ENCODE peak calls at places on chromosomes 13 and 19, in four cellular contexts. One of them, this sample, is unnamed.

GRCh38 chr19:30402790-30403189 is 30.6 kb downstream of the ZNF536 start:
- DNase-seq in IMR-90: no peak
- DNase-seq in K562: no peak
- DNase-seq in SK-N-SH: no peak
- DNase-seq in this sample: no peak

GRCh38 chr13:44191504-44192171 is 182.0 kb upstream of the SERP2 start:
- DNase-seq in IMR-90: peak; percentile 70
- DNase-seq in K562: peak; percentile 31
- DNase-seq in SK-N-SH: peak; percentile 58
- DNase-seq in this sample: no peak

GRCh38 chr13:99477493-99477892 is 23.8 kb upstream of the TM9SF2 start:
- DNase-seq in IMR-90: no peak
- DNase-seq in K562: no peak
- DNase-seq in SK-N-SH: no peak
- DNase-seq in this sample: no peak

GRCh38 chr19:45547211-45547770 is 37.3 kb downstream of the OPA3 start:
- DNase-seq in IMR-90: no peak
- DNase-seq in K562: no peak
- DNase-seq in SK-N-SH: no peak
- DNase-seq in this sample: no peak

GRCh38 chr13:46168341-46168740 is 13.6 kb downstream of the LCP1 start:
- DNase-seq in IMR-90: no peak
- DNase-seq in K562: no peak
- DNase-seq in SK-N-SH: no peak
- DNase-seq in this sample: no peak

GRCh38 chr19:33234092-33234491 is 8.4 kb upstream of the SLC7A10 start:
- DNase-seq in IMR-90: no peak
- DNase-seq in K562: no peak
- DNase-seq in SK-N-SH: no peak
- DNase-seq in this sample: no peak

GRCh38 chr13:32267836-32268439 is 47.2 kb downstream of the ZAR1L start:
- DNase-seq in IMR-90: no peak
- DNase-seq in K562: peak; percentile 8
- DNase-seq in SK-N-SH: no peak
- DNase-seq in this sample: no peak

GRCh38 chr19:47713046-47714021 is at the start of gene EHD2:
- DNase-seq in IMR-90: peak; percentile 76
- DNase-seq in K562: peak; percentile 97
- DNase-seq in SK-N-SH: peak; percentile 88
- DNase-seq in this sample: peak; percentile 69

GRCh38 chr13:48126944-48127814 is 32.3 kb upstream of the MED4 start:
- DNase-seq in IMR-90: peak; percentile 60
- DNase-seq in K562: peak; percentile 50
- DNase-seq in SK-N-SH: peak; percentile 67
- DNase-seq in this sample: peak; percentile 57

GRCh38 chr13:52053460-52053859 is 29.0 kb downstream of the UTP14C start:
- DNase-seq in IMR-90: no peak
- DNase-seq in K562: no peak
- DNase-seq in SK-N-SH: peak; percentile 22
- DNase-seq in this sample: no peak

GRCh38 chr13:24684600-24684998 is 4.4 kb downstream of the ATP12A start:
- DNase-seq in IMR-90: no peak
- DNase-seq in K562: no peak
- DNase-seq in SK-N-SH: no peak
- DNase-seq in this sample: no peak

GRCh38 chr19:46303702-46304397 is 7.0 kb downstream of the HIF3A start:
- DNase-seq in IMR-90: no peak
- DNase-seq in K562: peak; percentile 90
- DNase-seq in SK-N-SH: peak; percentile 82
- DNase-seq in this sample: peak; percentile 40

GRCh38 chr13:109862627-109863026 is 76.2 kb upstream of the IRS2 start:
- DNase-seq in IMR-90: peak; percentile 80
- DNase-seq in K562: no peak
- DNase-seq in SK-N-SH: no peak
- DNase-seq in this sample: no peak

GRCh38 chr13:102295316-102296048 is 106.4 kb downstream of the FGF14 start:
- DNase-seq in IMR-90: peak; percentile 79
- DNase-seq in K562: no peak
- DNase-seq in SK-N-SH: no peak
- DNase-seq in this sample: no peak

GRCh38 chr19:4152241-4152998 is 1.0 kb upstream of the CREB3L3 start:
- DNase-seq in IMR-90: no peak
- DNase-seq in K562: no peak
- DNase-seq in SK-N-SH: peak; percentile 19
- DNase-seq in this sample: no peak

GRCh38 chr13:32586022-32586900 is at the start of gene PDS5B:
- DNase-seq in IMR-90: peak; percentile 92
- DNase-seq in K562: peak; percentile 88
- DNase-seq in SK-N-SH: peak; percentile 98
- DNase-seq in this sample: peak; percentile 62

GRCh38 chr19:18377026-18377425 is 8.9 kb upstream of the GDF15 start:
- DNase-seq in IMR-90: no peak
- DNase-seq in K562: no peak
- DNase-seq in SK-N-SH: no peak
- DNase-seq in this sample: no peak

GRCh38 chr19:33397536-33398360 is 24.2 kb downstream of the CEBPG start:
- DNase-seq in IMR-90: no peak
- DNase-seq in K562: peak; percentile 65
- DNase-seq in SK-N-SH: peak; percentile 68
- DNase-seq in this sample: no peak

GRCh38 chr19:35419046-35419445 is 29.0 kb upstream of the FFAR2 start:
- DNase-seq in IMR-90: no peak
- DNase-seq in K562: no peak
- DNase-seq in SK-N-SH: no peak
- DNase-seq in this sample: no peak

GRCh38 chr13:52851153-52851962 is 2.9 kb upstream of the PCDH8 start:
- DNase-seq in IMR-90: no peak
- DNase-seq in K562: no peak
- DNase-seq in SK-N-SH: peak; percentile 68
- DNase-seq in this sample: no peak

GRCh38 chr19:45630463-45630862 is 8.7 kb downstream of the EML2 start:
- DNase-seq in IMR-90: peak; percentile 96
- DNase-seq in K562: no peak
- DNase-seq in SK-N-SH: peak; percentile 3
- DNase-seq in this sample: peak; percentile 84

GRCh38 chr19:19460761-19461265 is 54.5 kb downstream of the TSSK6 start:
- DNase-seq in IMR-90: peak; percentile 30
- DNase-seq in K562: no peak
- DNase-seq in SK-N-SH: peak; percentile 72
- DNase-seq in this sample: no peak

GRCh38 chr13:50222569-50223332 is 207.5 kb downstream of the KCNRG start:
- DNase-seq in IMR-90: peak; percentile 68
- DNase-seq in K562: no peak
- DNase-seq in SK-N-SH: no peak
- DNase-seq in this sample: no peak

GRCh38 chr19:10037809-10038208 is 24.5 kb downstream of the RDH8 start:
- DNase-seq in IMR-90: no peak
- DNase-seq in K562: no peak
- DNase-seq in SK-N-SH: no peak
- DNase-seq in this sample: no peak

GRCh38 chr13:75792526-75793187 is 156.5 kb downstream of the LMO7 start:
- DNase-seq in IMR-90: peak; percentile 56
- DNase-seq in K562: no peak
- DNase-seq in SK-N-SH: no peak
- DNase-seq in this sample: peak; percentile 67

GRCh38 chr13:70088926-70089325 is 18.7 kb upstream of the ATXN8OS start:
- DNase-seq in IMR-90: no peak
- DNase-seq in K562: no peak
- DNase-seq in SK-N-SH: no peak
- DNase-seq in this sample: no peak

GRCh38 chr19:32829345-32829896 is 40.1 kb downstream of the SLC7A9 start:
- DNase-seq in IMR-90: no peak
- DNase-seq in K562: no peak
- DNase-seq in SK-N-SH: no peak
- DNase-seq in this sample: no peak

GRCh38 chr13:51958217-51958547 is 53.1 kb downstream of the ATP7B start:
- DNase-seq in IMR-90: no peak
- DNase-seq in K562: no peak
- DNase-seq in SK-N-SH: no peak
- DNase-seq in this sample: no peak

GRCh38 chr13:72284791-72285190 is 417.8 kb upstream of the DACH1 start:
- DNase-seq in IMR-90: no peak
- DNase-seq in K562: no peak
- DNase-seq in SK-N-SH: no peak
- DNase-seq in this sample: no peak

GRCh38 chr13:22316494-22317025 is 645.7 kb downstream of the FGF9 start:
- DNase-seq in IMR-90: no peak
- DNase-seq in K562: no peak
- DNase-seq in SK-N-SH: no peak
- DNase-seq in this sample: no peak

GRCh38 chr19:2426661-2427322 is 594 bp downstream of the TIMM13 start:
- DNase-seq in IMR-90: peak; percentile 14
- DNase-seq in K562: peak; percentile 88
- DNase-seq in SK-N-SH: peak; percentile 94
- DNase-seq in this sample: peak; percentile 39
- TF ChIP-seq RAD21 in IMR-90: no peak
- TF ChIP-seq RAD21 in K562: no peak
- TF ChIP-seq RAD21 in SK-N-SH: no peak
- TF ChIP-seq RAD21 in this sample: no peak

GRCh38 chr19:7732045-7732444 is at the start of gene CLEC4G:
- DNase-seq in IMR-90: no peak
- DNase-seq in K562: no peak
- DNase-seq in SK-N-SH: no peak
- DNase-seq in this sample: no peak

GRCh38 chr19:7736148-7736547 is 4.2 kb upstream of the CLEC4G start:
- DNase-seq in IMR-90: no peak
- DNase-seq in K562: no peak
- DNase-seq in SK-N-SH: no peak
- DNase-seq in this sample: no peak

GRCh38 chr19:7737215-7737614 is 5.3 kb upstream of the CLEC4G start:
- DNase-seq in IMR-90: no peak
- DNase-seq in K562: no peak
- DNase-seq in SK-N-SH: no peak
- DNase-seq in this sample: no peak

GRCh38 chr19:7733376-7733775 is 1.5 kb upstream of the CLEC4G start:
- DNase-seq in IMR-90: no peak
- DNase-seq in K562: no peak
- DNase-seq in SK-N-SH: no peak
- DNase-seq in this sample: no peak

DNA sequence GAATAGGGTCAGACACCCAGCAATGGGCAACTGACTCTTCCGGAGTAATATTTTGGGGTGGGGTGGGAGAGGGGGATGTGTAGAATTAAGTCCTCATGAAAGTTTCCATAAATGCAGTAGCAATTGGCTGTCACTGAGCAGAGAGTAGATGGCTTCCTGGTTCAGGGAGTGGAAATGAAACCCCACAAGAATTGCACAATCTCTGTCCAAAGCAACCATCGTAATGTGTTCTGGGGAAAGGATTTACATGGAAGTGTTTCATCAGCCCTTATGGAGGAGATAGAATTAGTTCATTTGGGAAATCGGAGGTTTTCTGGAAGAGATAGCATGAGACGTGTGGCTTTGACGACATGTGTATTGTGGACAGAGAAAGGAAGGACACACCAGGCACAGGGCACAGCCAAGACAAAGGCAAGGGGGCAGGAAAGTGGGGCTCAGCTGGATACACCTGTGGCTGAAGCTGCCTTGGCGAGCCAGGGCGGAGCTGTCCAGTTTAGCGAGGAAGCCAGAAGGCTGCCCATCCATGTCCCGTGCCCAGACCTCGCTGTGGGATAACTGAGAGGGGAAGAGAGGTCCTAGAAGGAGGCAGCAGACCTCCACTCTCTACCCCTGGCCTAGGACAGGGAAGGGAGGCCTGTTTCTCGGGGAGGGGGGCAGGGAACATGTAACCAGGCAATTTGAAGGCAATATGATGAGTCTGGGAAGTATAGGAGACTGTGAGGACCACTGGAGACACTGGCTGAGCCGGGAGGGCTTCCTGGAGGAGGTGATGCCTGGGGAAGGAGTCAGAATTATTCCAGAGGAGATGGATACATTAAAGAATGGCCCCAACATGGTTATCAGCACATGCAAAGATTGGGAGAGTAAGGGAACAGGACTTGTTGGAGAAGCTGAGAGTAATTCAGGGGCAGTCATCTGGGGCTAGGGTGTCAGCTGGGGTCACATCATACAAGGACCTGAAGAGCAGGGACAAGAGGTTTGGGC is 2.6 kb upstream of the CLEC4G start:
- DNase-seq in IMR-90: no peak
- DNase-seq in K562: no peak
- DNase-seq in SK-N-SH: no peak
- DNase-seq in this sample: no peak
- TF ChIP-seq RAD21 in IMR-90: no peak
- TF ChIP-seq RAD21 in K562: no peak
- TF ChIP-seq RAD21 in SK-N-SH: no peak
- TF ChIP-seq RAD21 in this sample: no peak

DNA sequence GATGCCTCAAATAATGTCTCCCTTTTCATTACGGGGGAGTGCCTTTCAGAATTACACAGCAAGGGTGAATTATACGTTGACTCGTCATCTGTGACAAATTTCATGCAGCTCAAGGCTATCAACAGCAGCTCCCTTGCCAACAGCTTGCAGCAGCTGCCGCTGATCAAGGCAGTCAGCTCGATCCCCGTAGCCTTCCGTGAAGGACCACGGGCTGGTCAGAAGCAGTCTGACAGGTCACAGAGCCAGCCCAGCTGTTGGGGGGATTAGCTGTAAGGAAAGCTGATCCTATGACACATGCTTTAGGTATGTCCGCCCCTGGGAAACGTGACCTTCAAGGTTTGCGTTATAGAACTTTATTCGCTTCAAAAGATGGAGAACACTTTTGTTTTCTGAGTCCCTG is 62.8 kb upstream of the USP29 start:
- DNase-seq in IMR-90: peak; percentile 11
- DNase-seq in K562: no peak
- DNase-seq in SK-N-SH: no peak
- DNase-seq in this sample: no peak
- TF ChIP-seq RAD21 in IMR-90: no peak
- TF ChIP-seq RAD21 in K562: no peak
- TF ChIP-seq RAD21 in SK-N-SH: no peak
- TF ChIP-seq RAD21 in this sample: no peak

GRCh38 chr19:51365211-51366049 is 758 bp downstream of the ETFB start:
- DNase-seq in IMR-90: peak; percentile 53
- DNase-seq in K562: peak; percentile 49
- DNase-seq in SK-N-SH: no peak
- DNase-seq in this sample: peak; percentile 63

GRCh38 chr19:51367565-51368365 is 1.0 kb downstream of the CLDND2 start:
- DNase-seq in IMR-90: peak; percentile 98
- DNase-seq in K562: peak; percentile 96
- DNase-seq in SK-N-SH: peak; percentile 98
- DNase-seq in this sample: peak; percentile 93

GRCh38 chr19:51366050-51366998 is at the start of gene ETFB:
- DNase-seq in IMR-90: peak; percentile 96
- DNase-seq in K562: peak; percentile 96
- DNase-seq in SK-N-SH: peak; percentile 96
- DNase-seq in this sample: peak; percentile 99

GRCh38 chr19:51368366-51369282 is at the start of gene CLDND2:
- DNase-seq in IMR-90: no peak
- DNase-seq in K562: peak; percentile 40
- DNase-seq in SK-N-SH: no peak
- DNase-seq in this sample: no peak

GRCh38 chr19:51366999-51367564 is 894 bp upstream of the ETFB start:
- DNase-seq in IMR-90: no peak
- DNase-seq in K562: no peak
- DNase-seq in SK-N-SH: peak; percentile 44
- DNase-seq in this sample: no peak
- TF ChIP-seq RAD21 in IMR-90: no peak
- TF ChIP-seq RAD21 in K562: no peak
- TF ChIP-seq RAD21 in SK-N-SH: no peak
- TF ChIP-seq RAD21 in this sample: no peak

GRCh38 chr19:39104104-39104708 is 20.0 kb downstream of the ACP7 start:
- DNase-seq in IMR-90: no peak
- DNase-seq in K562: no peak
- DNase-seq in SK-N-SH: peak; percentile 58
- DNase-seq in this sample: no peak
- TF ChIP-seq RAD21 in IMR-90: no peak
- TF ChIP-seq RAD21 in K562: no peak
- TF ChIP-seq RAD21 in SK-N-SH: no peak
- TF ChIP-seq RAD21 in this sample: no peak